ENCODE peak calls at places on chromosome 3, in six cellular contexts. W is heart left ventricle, K is stomach, Z is left ventricle myocardium inferior, S is uterus, A is K562. P is an unnamed sample. For H3K4me1 and H3K36me3, the result is how much of the 10 kb centered on the place peaks cover.

GRCh38 chr3:98778852-98779379 is 15.8 kb downstream of the ST3GAL6 start:
- DNase-seq in Z (no peak), S (no peak), K (no peak), W (no peak), A (no peak), P (no peak)

GRCh38 chr3:123750659-123751420 is 133.3 kb downstream of the MYLK start:
- DNase-seq in S (no peak), K (no peak), Z (no peak), A (no peak), W (no peak), P (no peak)

GRCh38 chr3:9204253-9205005 is 45.0 kb downstream of the SRGAP3 start:
- DNase-seq in Z (no peak), A (no peak), K (no peak), W (no peak), S (no peak), P (no peak)

GRCh38 chr3:195139876-195140240 is 131.1 kb downstream of the XXYLT1 start:
- DNase-seq in S (no peak), K (no peak), A (peak), W (no peak), Z (no peak), P (no peak)

GRCh38 chr3:64311424-64311920 is 86.2 kb upstream of the PRICKLE2 start:
- DNase-seq in K (no peak), W (no peak), S (no peak), Z (no peak), A (no peak), P (no peak)

GRCh38 chr3:150409527-150410310 is 1.6 kb downstream of the TSC22D2 start:
- DNase-seq in S (peak), A (peak), W (peak), Z (peak), K (peak), P (peak)

GRCh38 chr3:74443102-74443501 is 171.4 kb downstream of the CNTN3 start:
- DNase-seq in K (no peak), Z (no peak), W (no peak), S (no peak), A (no peak), P (no peak)

GRCh38 chr3:175270199-175270837 is 411.2 kb downstream of the NAALADL2 start:
- DNase-seq in A (no peak), Z (no peak), W (no peak), K (no peak), S (no peak), P (no peak)

GRCh38 chr3:131231710-131232348 is 149.7 kb upstream of the NUDT16 start:
- DNase-seq in S (no peak), W (no peak), K (no peak), A (no peak), Z (no peak), P (no peak)

GRCh38 chr3:88809993-88810392 is 297.4 kb upstream of the EPHA3 start:
- DNase-seq in A (no peak), K (no peak), Z (no peak), W (no peak), S (no peak), P (no peak)

GRCh38 chr3:42063886-42064285 is 27.3 kb upstream of the TRAK1 start:
- DNase-seq in A (no peak), Z (no peak), K (no peak), S (no peak), W (no peak), P (no peak)

GRCh38 chr3:178950676-178951075 is 120.9 kb downstream of the ZMAT3 start:
- DNase-seq in A (no peak), W (no peak), Z (no peak), S (no peak), K (no peak), P (no peak)

GRCh38 chr3:104526901-104527401 is 839.8 kb upstream of the ALCAM start:
- DNase-seq in K (no peak), Z (no peak), W (no peak), S (no peak), A (no peak), P (no peak)

GRCh38 chr3:186609247-186609868 is 3.5 kb upstream of the AHSG start:
- DNase-seq in Z (no peak), W (no peak), S (no peak), K (peak), A (no peak), P (no peak)

GRCh38 chr3:147406255-147407023 is at the start of gene ZIC4:
- DNase-seq in A (no peak), K (no peak), S (no peak), W (no peak), Z (no peak), P (no peak)

GRCh38 chr3:100865442-100865841 is 127.8 kb downstream of the ABI3BP start:
- DNase-seq in W (no peak), K (no peak), A (no peak), Z (no peak), S (no peak), P (no peak)

GRCh38 chr3:33980252-33980651 is 181.8 kb downstream of the PDCD6IP start:
- DNase-seq in Z (no peak), A (no peak), K (no peak), W (no peak), S (no peak), P (no peak)

GRCh38 chr3:9255976-9256375 is 6.5 kb upstream of the SRGAP3 start:
- DNase-seq in S (no peak), W (no peak), A (no peak), K (no peak), Z (no peak), P (no peak)

GRCh38 chr3:147387550-147388394 is 18.6 kb downstream of the ZIC4 start:
- DNase-seq in W (no peak), A (no peak), Z (no peak), K (no peak), S (no peak), P (no peak)

GRCh38 chr3:47261301-47261700 is 21.3 kb downstream of the KIF9 start:
- DNase-seq in Z (no peak), K (no peak), A (no peak), S (no peak), W (no peak), P (no peak)

GRCh38 chr3:190444576-190445145 is 5.0 kb downstream of the TMEM207 start:
- DNase-seq in Z (no peak), A (no peak), W (no peak), K (no peak), S (no peak), P (no peak)

GRCh38 chr3:19645093-19645492 is 288.9 kb downstream of the EFHB start:
- DNase-seq in W (no peak), Z (no peak), S (no peak), K (no peak), A (no peak), P (peak)

GRCh38 chr3:175702956-175703355 is 843.8 kb downstream of the NAALADL2 start:
- DNase-seq in Z (no peak), A (no peak), W (no peak), S (no peak), K (no peak), P (no peak)

GRCh38 chr3:23738946-23739345 is 66.8 kb upstream of the UBE2E1 start:
- DNase-seq in W (no peak), Z (no peak), K (no peak), A (no peak), S (no peak), P (no peak)

GRCh38 chr3:168117059-168117458 is 21.3 kb upstream of the GOLIM4 start:
- DNase-seq in Z (no peak), A (no peak), W (no peak), S (no peak), K (no peak), P (no peak)

GRCh38 chr3:174243194-174243593 is 615.9 kb upstream of the NAALADL2 start:
- DNase-seq in Z (no peak), K (no peak), S (no peak), A (no peak), W (no peak), P (no peak)

GRCh38 chr3:50825841-50826240 is 151.1 kb downstream of the DOCK3 start:
- DNase-seq in W (no peak), S (no peak), A (no peak), K (no peak), Z (no peak), P (no peak)

GRCh38 chr3:164673738-164674137 is 404.6 kb downstream of the SI start:
- DNase-seq in K (no peak), Z (no peak), W (no peak), S (no peak), A (no peak), P (no peak)

GRCh38 chr3:53328750-53329149 is 18.6 kb downstream of the DCP1A start:
- DNase-seq in S (no peak), K (no peak), W (no peak), A (no peak), Z (no peak), P (no peak)

GRCh38 chr3:141632779-141633374 is 105.2 kb upstream of the RNF7 start:
- DNase-seq in K (no peak), Z (no peak), W (no peak), A (no peak), S (no peak), P (no peak)

GRCh38 chr3:140580746-140581145 is 97.1 kb upstream of the TRIM42 start:
- DNase-seq in W (no peak), A (no peak), S (no peak), K (no peak), Z (no peak), P (no peak)

GRCh38 chr3:30156586-30157498 is 449.6 kb upstream of the TGFBR2 start:
- DNase-seq in Z (no peak), A (no peak), S (no peak), W (no peak), K (no peak), P (no peak)

GRCh38 chr3:126149256-126149902 is 31.0 kb downstream of the ALDH1L1 start:
- DNase-seq in W (peak), A (no peak), K (no peak), S (no peak), Z (no peak), P (no peak)

GRCh38 chr3:58835075-58835474 is 168.5 kb upstream of the FAM3D start:
- DNase-seq in W (no peak), S (no peak), Z (no peak), A (no peak), K (no peak), P (no peak)

GRCh38 chr3:110579841-110580550 is 491.6 kb upstream of the NECTIN3 start:
- DNase-seq in W (no peak), S (no peak), K (no peak), A (no peak), Z (no peak), P (no peak)

GRCh38 chr3:170049146-170050000 is 11.6 kb downstream of the GPR160 start:
- DNase-seq in K (peak), Z (no peak), W (no peak), A (no peak), S (no peak), P (no peak)

GRCh38 chr3:170054204-170054603 is 16.4 kb downstream of the GPR160 start:
- DNase-seq in W (no peak), A (no peak), K (no peak), Z (no peak), S (no peak), P (peak)

GRCh38 chr3:170047133-170047404 is 9.3 kb downstream of the GPR160 start:
- DNase-seq in S (no peak), K (no peak), Z (no peak), A (no peak), W (no peak), P (no peak)

GRCh38 chr3:170052398-170052797 is 14.6 kb downstream of the GPR160 start:
- DNase-seq in Z (no peak), K (no peak), A (no peak), W (no peak), S (no peak), P (no peak)

GRCh38 chr3:170050753-170051152 is 13.0 kb downstream of the GPR160 start:
- DNase-seq in A (no peak), Z (no peak), W (no peak), K (no peak), S (no peak), P (no peak)
- H3K27ac ChIP-seq in A (no peak), Z (no peak), W (no peak), K (peak), S (no peak), P (no peak)

GRCh38 chr3:171833775-171834460 is 9.2 kb upstream of the TMEM212 start:
- DNase-seq in K (no peak), W (no peak), Z (no peak), A (no peak), S (no peak), P (peak)
- H3K4me1 ChIP-seq in K (under half), W (half or more), Z (half or more), A (under half), S (under half), P (under half)

DNA sequence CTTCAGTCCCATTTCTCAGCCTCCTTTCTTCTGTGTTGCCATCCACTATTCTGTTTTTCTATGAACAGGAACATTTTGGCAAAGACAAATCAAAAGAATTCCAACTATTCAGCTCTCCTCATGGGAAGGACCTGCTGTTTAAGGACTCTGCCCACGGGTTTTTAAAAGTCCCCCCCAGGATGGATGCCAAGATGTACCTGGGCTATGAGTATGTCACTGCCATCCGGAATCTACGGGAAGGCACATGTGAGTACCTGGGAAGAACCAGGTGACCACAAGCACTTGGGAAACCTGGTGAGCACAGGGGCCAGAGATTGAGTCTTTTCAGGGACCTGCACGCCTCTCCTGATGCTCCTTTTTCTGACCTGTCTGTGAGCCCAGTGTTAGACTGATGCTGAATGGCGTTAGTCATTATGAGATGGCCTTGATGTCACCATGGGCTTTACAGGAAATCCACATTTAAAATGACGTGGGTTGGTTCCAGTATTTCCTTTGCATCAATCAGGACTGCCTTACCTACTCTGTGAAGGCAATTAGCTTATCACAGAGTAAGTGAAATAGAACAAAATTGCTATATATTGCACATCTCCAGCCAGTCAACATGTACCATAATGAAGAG is 11.6 kb downstream of the TF start:
- DNase-seq in Z (no peak), A (no peak), S (no peak), K (no peak), W (no peak), P (no peak)
- H3K36me3 ChIP-seq in Z (under half), A (under half), S (under half), K (under half), W (under half), P (under half)

GRCh38 chr3:17188378-17188777 is 303.6 kb downstream of the PLCL2 start:
- DNase-seq in K (no peak), W (no peak), Z (no peak), A (no peak), S (no peak), P (no peak)

GRCh38 chr3:17194116-17194515 is 309.4 kb downstream of the PLCL2 start:
- DNase-seq in S (no peak), K (no peak), W (no peak), A (no peak), Z (no peak), P (no peak)

GRCh38 chr3:17192995-17193394 is 308.2 kb downstream of the PLCL2 start:
- DNase-seq in W (no peak), K (no peak), Z (no peak), S (no peak), A (no peak), P (no peak)

GRCh38 chr3:17187589-17188184 is 302.9 kb downstream of the PLCL2 start:
- DNase-seq in K (no peak), W (no peak), Z (no peak), S (no peak), A (no peak), P (no peak)

GRCh38 chr3:17190353-17191078 is 305.8 kb downstream of the PLCL2 start:
- DNase-seq in S (no peak), K (no peak), A (no peak), W (no peak), Z (no peak), P (no peak)
- H3K27ac ChIP-seq in S (no peak), K (no peak), A (no peak), W (peak), Z (peak), P (no peak)

DNA sequence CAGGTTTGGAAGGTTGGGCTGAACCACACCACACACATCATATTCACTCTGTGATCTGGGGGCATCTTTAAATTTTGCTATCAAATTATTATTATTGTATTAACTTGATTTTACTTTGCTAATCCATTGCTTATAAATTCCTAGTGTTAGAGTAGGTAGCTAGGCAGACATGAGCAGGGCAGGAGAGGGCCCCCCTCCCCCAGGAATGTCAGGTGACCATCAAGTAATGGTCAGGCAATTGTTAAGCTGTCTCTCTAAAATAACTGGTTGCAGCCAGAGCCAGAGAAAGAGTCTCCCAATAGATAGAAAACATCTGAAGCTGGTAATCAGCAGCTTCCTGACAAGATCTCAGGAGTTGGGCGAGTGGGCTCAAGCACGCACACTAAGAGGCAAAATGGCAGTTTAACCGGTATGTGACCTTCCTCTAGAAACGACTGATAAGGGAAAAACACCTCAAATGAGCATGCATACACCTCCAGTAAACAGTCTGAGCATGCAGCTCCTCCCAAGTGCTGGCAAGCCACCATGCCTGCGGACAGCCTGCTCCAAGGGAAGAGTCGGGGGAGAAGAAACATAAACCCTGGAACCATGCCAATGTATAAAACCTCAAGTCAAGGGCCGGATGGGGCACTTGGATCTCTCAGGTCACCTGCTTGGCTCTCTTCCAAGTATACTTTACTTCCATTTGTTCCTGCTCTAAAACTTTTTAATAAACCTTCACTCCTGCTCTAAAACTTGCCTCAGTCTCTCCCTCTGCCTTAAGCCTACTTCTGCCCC is 3.1 kb upstream of the CXCR6 start:
- DNase-seq in S (no peak), W (peak), K (no peak), A (no peak), Z (no peak), P (no peak)
- H3K4me1 ChIP-seq in S (under half), W (under half), K (under half), A (under half), Z (half or more), P (under half)

GRCh38 chr3:152646004-152646403 is 188.9 kb upstream of the P2RY1 start:
- DNase-seq in W (no peak), S (no peak), A (no peak), K (no peak), Z (no peak), P (no peak)

GRCh38 chr3:152641198-152641597 is 193.7 kb upstream of the P2RY1 start:
- DNase-seq in K (no peak), W (no peak), A (no peak), Z (no peak), S (no peak), P (no peak)

GRCh38 chr3:152650177-152650576 is 184.8 kb upstream of the P2RY1 start:
- DNase-seq in K (no peak), W (no peak), Z (no peak), S (no peak), A (no peak), P (no peak)

GRCh38 chr3:152638707-152639450 is 196.1 kb upstream of the P2RY1 start:
- DNase-seq in Z (no peak), K (no peak), S (peak), A (no peak), W (no peak), P (no peak)

GRCh38 chr3:152644478-152644877 is 190.5 kb upstream of the P2RY1 start:
- DNase-seq in A (no peak), S (no peak), W (no peak), K (no peak), Z (no peak), P (no peak)
- H3K36me3 ChIP-seq in A (under half), S (under half), W (under half), K (under half), Z (under half), P (under half)

GRCh38 chr3:193261970-193262369 is 20.9 kb downstream of the PLAAT1 start:
- DNase-seq in K (no peak), S (no peak), Z (peak), W (no peak), A (no peak), P (no peak)
- H3K27ac ChIP-seq in K (no peak), S (no peak), Z (no peak), W (no peak), A (no peak), P (no peak)

DNA sequence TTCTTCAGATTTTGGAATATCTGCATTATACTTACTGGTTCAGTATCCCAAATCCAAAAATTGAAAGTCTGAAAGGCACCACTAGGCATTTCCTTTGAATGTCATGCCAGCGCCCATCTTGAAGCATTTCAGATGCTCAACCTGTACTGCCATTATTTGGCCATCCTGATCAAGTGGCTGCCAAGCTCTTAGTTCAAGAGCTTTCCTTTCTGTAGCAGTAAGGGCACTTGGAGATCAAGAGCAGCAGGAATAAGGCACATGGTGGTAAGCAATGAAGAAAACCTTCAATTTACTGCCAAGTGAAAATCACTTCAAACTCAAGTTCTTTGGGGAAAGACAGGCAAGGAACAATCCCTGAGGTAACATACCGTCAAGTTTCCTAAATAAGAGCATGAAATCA is 10.0 kb downstream of the RHOA start:
- DNase-seq in Z (no peak), S (no peak), W (no peak), A (no peak), K (no peak), P (no peak)
- H3K4me1 ChIP-seq in Z (half or more), S (under half), W (half or more), A (under half), K (under half), P (under half)

GRCh38 chr3:121781611-121782010 is 32.1 kb upstream of the GOLGB1 start:
- DNase-seq in A (no peak), K (no peak), Z (no peak), W (no peak), S (no peak), P (no peak)
- H3K36me3 ChIP-seq in A (half or more), K (under half), Z (half or more), W (half or more), S (under half), P (half or more)

P was measured in CD4-positive, CD25-positive, alpha-beta regulatory T cell.